ENCODE peak calls at places on chromosomes 1 and 21, in five cellular contexts. T is GM12878, I is K562, M is sigmoid colon, P is stomach. X is an unnamed sample.

GRCh38 chr1:1624443-1625403 is 7.2 kb upstream of the MMP23B start:
- DNase-seq in P (no peak), T (no peak), I (peak), M (no peak), X (no peak)

GRCh38 chr21:34846214-34846575 is 177.4 kb downstream of the CLIC6 start:
- DNase-seq in P (no peak), M (no peak), T (no peak), I (no peak), X (no peak)

GRCh38 chr1:14743368-14743767 is 144.9 kb downstream of the KAZN start:
- DNase-seq in I (no peak), M (no peak), T (no peak), P (no peak), X (no peak)

GRCh38 chr1:41613646-41614592 is 129.4 kb upstream of the EDN2 start:
- DNase-seq in P (no peak), I (no peak), T (no peak), M (peak), X (no peak)

GRCh38 chr1:58576727-58577675 is at the start of gene TACSTD2:
- DNase-seq in P (peak), T (no peak), I (no peak), M (no peak), X (peak)

GRCh38 chr1:52916241-52916975 is 5.1 kb downstream of the ECHDC2 start:
- DNase-seq in I (no peak), M (no peak), T (no peak), P (no peak), X (no peak)

GRCh38 chr21:23858878-23859277 is 1748.4 kb downstream of the MRPL39 start:
- DNase-seq in P (no peak), T (no peak), M (no peak), I (peak), X (no peak)

GRCh38 chr1:42179275-42179674 is 14.7 kb upstream of the GUCA2A start:
- DNase-seq in T (no peak), M (no peak), I (no peak), P (no peak), X (no peak)

GRCh38 chr1:200075938-200076546 is 48.5 kb downstream of the NR5A2 start:
- DNase-seq in P (no peak), I (no peak), M (no peak), T (no peak), X (no peak)

GRCh38 chr1:7885513-7886298 is 32.8 kb upstream of the UTS2 start:
- DNase-seq in T (no peak), I (peak), P (peak), M (no peak), X (peak)

GRCh38 chr1:185696419-185697150 is 37.6 kb upstream of the HMCN1 start:
- DNase-seq in P (no peak), M (no peak), I (no peak), T (no peak), X (no peak)

GRCh38 chr1:207797229-207797973 is 45.5 kb downstream of the CD46 start:
- DNase-seq in P (peak), T (peak), M (peak), I (peak), X (peak)

GRCh38 chr1:204102719-204103118 is 29.8 kb downstream of the SOX13 start:
- DNase-seq in T (no peak), P (no peak), I (no peak), M (no peak), X (no peak)

GRCh38 chr21:45148316-45149000 is 74.1 kb downstream of the ADARB1 start:
- DNase-seq in P (no peak), T (no peak), M (peak), I (no peak), X (no peak)

GRCh38 chr1:226492738-226493137 is 55.8 kb upstream of the STUM start:
- DNase-seq in T (no peak), M (no peak), P (no peak), I (no peak), X (no peak)

GRCh38 chr1:167915528-167916102 is 1.7 kb upstream of the ADCY10 start:
- DNase-seq in T (no peak), M (no peak), P (peak), I (no peak), X (no peak)

GRCh38 chr1:247113094-247113497 is 8.9 kb upstream of the ZNF669 start:
- DNase-seq in M (no peak), I (no peak), P (peak), T (no peak), X (no peak)

GRCh38 chr1:41784516-41785279 is 134.0 kb downstream of the HIVEP3 start:
- DNase-seq in P (no peak), I (no peak), T (no peak), M (no peak), X (no peak)

DNA sequence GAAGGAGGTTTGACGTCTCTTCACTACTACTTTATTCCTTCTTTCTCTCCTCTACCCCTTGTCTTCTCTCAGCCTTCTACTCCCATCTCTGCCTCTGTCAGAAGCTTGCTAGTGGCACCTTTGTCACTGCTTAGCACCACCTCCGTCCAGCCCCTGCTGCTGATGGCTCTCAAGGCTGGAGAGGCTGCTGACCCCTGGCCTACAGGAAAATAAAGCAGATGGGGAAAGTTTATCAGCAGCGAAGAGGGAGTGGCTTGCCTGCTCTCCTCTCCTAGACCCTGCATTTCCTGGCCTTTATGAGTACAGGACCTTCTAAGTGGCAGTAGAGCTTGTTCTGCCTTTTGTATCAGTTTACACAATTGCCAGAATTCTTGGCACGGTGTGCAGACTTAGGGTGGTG is 27.0 kb downstream of the PROX1 start:
- DNase-seq in T (no peak), I (no peak), P (no peak), M (no peak), X (no peak)
- TF ChIP-seq POLR2A in T (no peak), I (no peak), P (no peak), M (no peak), X (no peak)

GRCh38 chr1:244272471-244273261 is 179.0 kb downstream of the ADSS2 start:
- DNase-seq in T (peak), I (peak), P (peak), M (peak), X (peak)
- TF ChIP-seq POLR2AphosphoS5 in T (no peak), I (no peak), P (peak), M (no peak), X (no peak)

DNA sequence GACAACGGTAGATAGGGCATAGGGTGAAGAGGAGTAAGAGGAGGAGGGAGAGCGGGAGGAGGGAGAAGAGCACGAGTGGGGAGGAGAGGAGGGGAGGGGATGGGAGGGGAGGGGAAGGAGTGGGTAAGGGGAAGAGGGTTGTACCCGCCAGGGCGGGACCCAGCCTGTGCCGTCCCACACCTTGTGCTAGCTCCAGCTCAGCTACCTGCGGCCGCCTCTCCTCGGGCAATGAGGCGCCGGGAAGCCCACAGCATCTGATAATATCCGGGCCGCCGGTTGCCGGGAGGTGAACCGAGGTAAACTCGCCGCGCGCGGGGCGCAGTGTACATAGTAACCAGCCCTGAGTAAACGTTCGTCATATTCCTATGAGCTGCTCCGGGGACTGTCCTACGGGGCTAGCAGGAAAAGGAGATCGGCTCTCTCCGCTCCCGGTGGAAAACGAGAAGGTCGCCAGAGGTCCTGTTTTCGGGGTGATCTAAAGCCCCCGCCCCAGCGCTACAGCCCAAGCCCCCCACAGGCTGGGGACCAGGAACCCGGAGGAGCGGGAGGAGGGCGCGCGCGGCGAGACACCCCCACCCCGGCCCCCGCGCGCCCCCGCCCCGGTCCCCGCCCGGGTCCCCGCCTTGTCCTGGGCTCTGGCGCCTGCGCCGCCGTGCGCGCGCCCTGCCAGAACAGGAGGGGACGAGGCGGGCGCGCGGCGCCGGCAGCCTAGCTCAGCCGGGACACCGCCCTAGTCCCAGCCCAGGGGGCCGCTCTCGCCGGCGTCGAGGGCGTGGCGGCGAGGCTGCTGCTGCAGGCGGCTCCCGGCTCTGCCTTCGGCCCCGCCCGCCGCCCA is at the start of gene RCAN3:
- DNase-seq in P (peak), M (peak), I (peak), T (no peak), X (peak)
- TF ChIP-seq POLR2A in P (peak), M (no peak), I (peak), T (no peak), X (peak)

GRCh38 chr1:160638926-160639325 is 7.9 kb downstream of the SLAMF1 start:
- DNase-seq in I (no peak), T (no peak), P (no peak), M (no peak), X (no peak)
- TF ChIP-seq POLR2AphosphoS5 in I (no peak), T (peak), P (no peak), M (no peak), X (no peak)

GRCh38 chr1:193125369-193125768 is 3.5 kb downstream of the CDC73 start:
- DNase-seq in P (no peak), I (no peak), M (no peak), T (no peak), X (no peak)

GRCh38 chr1:193120604-193121166 is 1.1 kb upstream of the CDC73 start:
- DNase-seq in T (no peak), M (no peak), I (no peak), P (no peak), X (no peak)

GRCh38 chr1:193123751-193124150 is 1.9 kb downstream of the CDC73 start:
- DNase-seq in P (no peak), I (no peak), M (no peak), T (no peak), X (no peak)

GRCh38 chr1:193118803-193119730 is 2.8 kb upstream of the CDC73 start:
- DNase-seq in I (no peak), M (no peak), T (no peak), P (no peak), X (no peak)

DNA sequence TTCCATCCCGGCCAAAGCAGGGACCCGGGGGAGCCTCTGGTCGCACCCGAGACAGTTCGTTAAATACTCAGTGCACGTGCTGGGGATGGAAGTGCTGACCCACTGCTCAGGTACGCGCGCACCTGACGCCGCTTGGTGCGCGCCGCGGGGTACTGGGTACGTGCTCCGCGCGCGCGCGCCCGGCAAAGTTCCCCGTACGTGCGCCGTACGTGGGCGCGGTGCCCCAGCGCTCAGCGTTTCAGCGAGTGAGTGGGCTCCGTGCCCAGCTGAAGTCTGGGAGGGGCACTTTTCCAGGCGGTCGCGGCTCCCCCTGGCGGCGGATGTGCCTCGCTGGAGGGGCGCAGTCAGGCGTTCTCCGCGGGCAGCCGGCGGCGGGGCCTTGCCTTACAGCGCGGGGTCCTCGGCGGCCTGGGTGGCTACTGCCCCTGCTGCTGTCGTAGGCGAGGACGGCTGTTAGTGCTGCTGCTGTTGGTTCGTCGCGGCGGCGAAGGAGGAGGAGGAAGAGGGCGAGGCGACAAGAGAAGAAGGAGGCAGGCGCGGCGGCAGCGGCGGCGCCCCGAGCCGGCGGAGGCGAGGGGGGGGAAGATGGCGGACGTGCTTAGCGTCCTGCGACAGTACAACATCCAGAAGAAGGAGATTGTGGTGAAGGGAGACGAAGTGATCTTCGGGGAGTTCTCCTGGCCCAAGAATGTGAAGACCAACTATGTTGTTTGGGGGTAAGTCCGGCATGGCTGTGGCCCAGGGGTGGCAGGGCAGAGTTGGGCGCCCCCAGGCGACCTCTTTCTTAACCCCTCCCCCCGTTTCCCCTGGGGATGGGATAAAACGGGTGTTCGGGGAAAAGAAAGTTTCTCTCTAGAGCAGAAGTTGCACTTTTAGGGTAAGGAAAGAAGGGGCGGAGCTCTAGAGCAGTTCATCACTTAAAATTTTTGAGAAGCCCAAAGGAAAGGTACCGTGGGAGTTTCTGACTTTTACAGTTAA is at the start of gene CDC73:
- DNase-seq in M (peak), I (peak), P (peak), T (peak), X (peak)
- TF ChIP-seq POLR2A in M (peak), I (peak), P (peak), T (peak), X (peak)

GRCh38 chr1:6325482-6325881 is 64.6 kb upstream of the GPR153 start:
- DNase-seq in P (peak), T (no peak), M (no peak), I (no peak), X (no peak)
- TF ChIP-seq POLR2AphosphoS5 in P (peak), T (no peak), M (no peak), I (no peak), X (no peak)

GRCh38 chr1:23980725-23981063 is 567 bp upstream of the SRSF10 start:
- DNase-seq in I (peak), T (no peak), M (no peak), P (no peak), X (peak)
- TF ChIP-seq POLR2A in I (no peak), T (no peak), M (no peak), P (no peak), X (no peak)

GRCh38 chr1:12186277-12186985 is 19.6 kb downstream of the TNFRSF1B start:
- DNase-seq in T (no peak), I (no peak), M (no peak), P (peak), X (no peak)
- TF ChIP-seq POLR2AphosphoS5 in T (no peak), I (no peak), M (no peak), P (peak), X (no peak)

DNA sequence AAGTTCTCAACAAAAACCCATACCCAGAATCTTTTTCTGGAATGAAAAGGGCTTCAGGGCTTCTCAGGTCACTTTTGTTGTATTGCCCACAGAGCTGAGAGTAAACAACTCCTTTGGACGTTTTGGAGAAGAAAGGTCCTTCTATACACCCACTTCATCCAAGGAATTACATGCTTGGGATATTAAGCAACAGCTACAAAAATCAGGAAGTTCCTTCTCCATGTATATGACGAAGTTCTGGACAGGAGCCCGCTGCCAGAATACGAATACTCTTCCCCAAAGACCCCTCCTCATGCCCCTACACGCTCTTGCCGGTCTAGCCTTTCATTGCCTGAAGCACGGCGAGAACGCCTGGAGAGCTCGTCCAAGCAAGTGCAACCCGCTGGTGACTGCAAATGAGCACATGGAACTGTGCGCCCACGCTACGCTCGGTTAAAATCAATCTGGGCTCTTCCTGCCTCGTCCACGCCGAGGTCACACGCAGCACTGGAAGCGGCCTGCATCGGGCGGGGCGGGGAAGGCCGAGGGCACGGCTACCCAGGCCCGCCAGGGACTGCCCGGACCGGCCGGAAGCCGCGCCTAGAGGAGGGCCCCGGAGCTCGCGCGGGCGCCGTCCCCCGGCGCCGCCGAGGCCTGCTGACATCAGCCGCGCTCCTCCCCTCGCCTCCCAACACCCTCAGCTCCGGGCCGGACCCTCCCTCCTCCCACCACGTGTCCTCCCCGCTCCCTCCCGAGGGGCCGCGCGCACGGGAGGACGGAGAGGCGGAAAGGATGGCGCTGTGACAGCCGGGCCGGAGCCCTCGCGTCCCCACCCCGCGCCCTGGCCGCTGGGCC is at the start of gene POGK:
- DNase-seq in I (peak), M (peak), P (peak), T (peak), X (peak)
- TF ChIP-seq POLR2A in I (peak), M (peak), P (peak), T (peak), X (peak)